ENCODE peak calls at places on chromosome 5, in five cellular contexts. J, U, S, X and Z are unnamed samples. For H3K27me3, the result is how much of the 10 kb centered on the place peaks cover.

GRCh38 chr5:139137703-139138102 is 60.5 kb downstream of the SIL1 start:
- DNase-seq in J (no peak), U (no peak), S (peak), X (no peak), Z (no peak)

GRCh38 chr5:38404236-38404635 is 145.9 kb downstream of the EGFLAM start:
- DNase-seq in J (no peak), U (no peak), S (no peak), X (no peak), Z (no peak)

GRCh38 chr5:52134013-52134650 is 653.6 kb upstream of the ITGA1 start:
- DNase-seq in J (no peak), U (no peak), S (no peak), X (no peak), Z (no peak)

GRCh38 chr5:179699640-179700298 is 1.0 kb downstream of the CANX start:
- DNase-seq in J (no peak), U (no peak), S (no peak), X (no peak), Z (no peak)

GRCh38 chr5:72366324-72366976 is 46.3 kb downstream of the PTCD2 start:
- DNase-seq in J (peak), U (peak), S (peak), X (peak), Z (peak)

GRCh38 chr5:71893451-71893850 is 174.4 kb downstream of the CARTPT start:
- DNase-seq in J (no peak), U (no peak), S (no peak), X (no peak), Z (no peak)

GRCh38 chr5:165906879-165907278 is 2384.6 kb upstream of the WWC1 start:
- DNase-seq in J (no peak), U (no peak), S (no peak), X (no peak), Z (no peak)

GRCh38 chr5:170746081-170746951 is 37.2 kb upstream of the GABRP start:
- DNase-seq in J (no peak), U (no peak), S (no peak), X (no peak), Z (peak)

GRCh38 chr5:156896545-156896944 is 46.5 kb downstream of the PPP1R2B start:
- DNase-seq in J (no peak), U (no peak), S (no peak), X (no peak), Z (no peak)

GRCh38 chr5:79590395-79590999 is 21.7 kb upstream of the TENT2 start:
- DNase-seq in J (no peak), U (no peak), S (no peak), X (no peak), Z (no peak)

GRCh38 chr5:170265527-170265926 is 32.0 kb downstream of the LCP2 start:
- DNase-seq in J (no peak), U (peak), S (no peak), X (peak), Z (no peak)

GRCh38 chr5:118042076-118042475 is 946.3 kb downstream of the DTWD2 start:
- DNase-seq in J (no peak), U (no peak), S (no peak), X (no peak), Z (no peak)

GRCh38 chr5:9545301-9545958 is 445 bp downstream of the SEMA5A start:
- DNase-seq in J (no peak), U (peak), S (no peak), X (peak), Z (no peak)

GRCh38 chr5:134784946-134785620 is 26.5 kb downstream of the DDX46 start:
- DNase-seq in J (no peak), U (no peak), S (no peak), X (no peak), Z (no peak)

GRCh38 chr5:114223866-114224265 is 138.0 kb upstream of the KCNN2 start:
- DNase-seq in J (no peak), U (no peak), S (no peak), X (no peak), Z (no peak)

DNA sequence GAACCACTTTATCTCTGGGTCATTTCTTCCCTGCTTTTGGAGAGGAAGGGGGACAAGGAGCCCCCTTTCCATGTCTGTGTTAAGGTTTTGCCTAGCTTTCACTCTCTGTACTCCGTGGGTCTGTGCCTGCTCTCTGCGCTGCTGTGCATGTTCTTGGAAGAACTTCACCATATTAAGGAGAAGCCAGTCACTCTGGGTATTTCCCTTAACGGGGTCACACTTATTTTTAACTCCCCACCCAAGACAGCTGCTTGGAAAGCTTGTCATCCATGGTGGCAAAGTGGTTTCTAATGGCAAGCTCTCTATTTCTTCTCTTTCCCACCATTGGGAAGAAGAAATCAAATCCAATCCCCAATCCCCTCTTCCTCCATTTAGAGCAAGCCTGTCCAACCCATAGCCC is 44.8 kb upstream of the HMHB1 start:
- DNase-seq in J (no peak), U (no peak), S (no peak), X (no peak), Z (no peak)
- H3K4me3 ChIP-seq in J (no peak), U (no peak), S (no peak), X (no peak), Z (no peak)

GRCh38 chr5:176865964-176866363 is 33.2 kb downstream of the HK3 start:
- DNase-seq in J (no peak), U (no peak), S (no peak), X (no peak), Z (no peak)

GRCh38 chr5:176864755-176865154 is 34.4 kb downstream of the HK3 start:
- DNase-seq in J (no peak), U (no peak), S (no peak), X (no peak), Z (no peak)

GRCh38 chr5:176863041-176863764 is 35.9 kb downstream of the HK3 start:
- DNase-seq in J (no peak), U (no peak), S (no peak), X (no peak), Z (no peak)

GRCh38 chr5:176862330-176862995 is 36.7 kb downstream of the HK3 start:
- DNase-seq in J (no peak), U (no peak), S (no peak), X (no peak), Z (no peak)

GRCh38 chr5:176863765-176864098 is 35.4 kb downstream of the HK3 start:
- DNase-seq in J (no peak), U (no peak), S (no peak), X (no peak), Z (no peak)
- H3K27me3 ChIP-seq in J (half or more), U (half or more), S (half or more), X (under half), Z (under half)

GRCh38 chr5:137891849-137892248 is 2.6 kb downstream of the PKD2L2 start:
- DNase-seq in J (no peak), U (no peak), S (no peak), X (no peak), Z (no peak)

GRCh38 chr5:137888489-137888874 is 775 bp upstream of the PKD2L2 start:
- DNase-seq in J (no peak), U (no peak), S (no peak), X (no peak), Z (no peak)

GRCh38 chr5:137887831-137888230 is 1.4 kb upstream of the PKD2L2 start:
- DNase-seq in J (no peak), U (no peak), S (no peak), X (no peak), Z (no peak)

GRCh38 chr5:137890850-137891249 is 1.6 kb downstream of the PKD2L2 start:
- DNase-seq in J (no peak), U (no peak), S (no peak), X (no peak), Z (no peak)

DNA sequence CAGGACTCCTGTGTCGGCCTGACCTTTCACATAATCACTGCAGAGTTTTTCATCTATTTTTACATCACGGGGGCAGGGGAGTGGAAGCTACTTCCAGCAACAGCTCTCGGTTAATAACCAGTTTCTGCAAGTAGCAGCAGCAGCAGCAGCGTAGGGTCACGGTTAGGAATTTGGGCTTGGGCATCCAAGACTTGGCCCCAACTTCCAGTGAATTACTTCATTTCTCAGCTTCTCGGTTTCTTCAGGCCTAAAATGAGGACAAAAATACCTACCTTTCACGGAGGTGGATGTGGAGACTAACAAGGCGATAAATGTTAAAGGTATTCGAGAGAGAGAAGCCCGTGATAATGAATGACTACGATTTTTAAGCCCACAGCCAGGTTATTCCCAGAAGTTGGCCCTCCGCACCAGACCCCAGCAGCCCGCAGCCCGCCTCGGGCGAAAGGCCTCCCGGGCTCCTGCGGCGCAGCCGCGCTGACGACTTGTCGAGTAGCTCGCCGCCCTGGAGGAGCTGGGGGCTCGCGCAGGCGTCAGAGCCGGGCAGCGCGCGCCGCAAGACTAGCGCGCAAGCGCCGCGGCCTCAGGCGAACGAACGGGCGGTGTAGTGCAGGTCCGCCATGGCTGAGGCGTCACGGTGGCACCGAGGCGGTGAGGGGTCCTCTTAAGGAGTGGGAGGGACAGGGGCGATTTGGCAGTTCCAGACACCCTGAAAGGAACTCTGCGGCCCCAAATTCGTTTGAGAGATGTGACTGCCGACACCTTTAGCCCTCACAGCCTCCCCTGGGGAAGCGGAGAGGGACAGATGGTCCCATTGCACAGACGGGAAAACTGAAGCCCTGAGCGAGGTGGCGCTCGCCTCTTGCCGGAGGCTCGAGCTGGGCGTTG is at the start of gene PKD2L2:
- DNase-seq in J (peak), U (peak), S (peak), X (peak), Z (peak)
- H3K4me3 ChIP-seq in J (peak), U (peak), S (peak), X (peak), Z (peak)

GRCh38 chr5:147759441-147759840 is 23.1 kb downstream of the JAKMIP2 start:
- DNase-seq in J (no peak), U (no peak), S (no peak), X (no peak), Z (no peak)
- H3K27me3 ChIP-seq in J (under half), U (under half), S (under half), X (under half), Z (under half)

DNA sequence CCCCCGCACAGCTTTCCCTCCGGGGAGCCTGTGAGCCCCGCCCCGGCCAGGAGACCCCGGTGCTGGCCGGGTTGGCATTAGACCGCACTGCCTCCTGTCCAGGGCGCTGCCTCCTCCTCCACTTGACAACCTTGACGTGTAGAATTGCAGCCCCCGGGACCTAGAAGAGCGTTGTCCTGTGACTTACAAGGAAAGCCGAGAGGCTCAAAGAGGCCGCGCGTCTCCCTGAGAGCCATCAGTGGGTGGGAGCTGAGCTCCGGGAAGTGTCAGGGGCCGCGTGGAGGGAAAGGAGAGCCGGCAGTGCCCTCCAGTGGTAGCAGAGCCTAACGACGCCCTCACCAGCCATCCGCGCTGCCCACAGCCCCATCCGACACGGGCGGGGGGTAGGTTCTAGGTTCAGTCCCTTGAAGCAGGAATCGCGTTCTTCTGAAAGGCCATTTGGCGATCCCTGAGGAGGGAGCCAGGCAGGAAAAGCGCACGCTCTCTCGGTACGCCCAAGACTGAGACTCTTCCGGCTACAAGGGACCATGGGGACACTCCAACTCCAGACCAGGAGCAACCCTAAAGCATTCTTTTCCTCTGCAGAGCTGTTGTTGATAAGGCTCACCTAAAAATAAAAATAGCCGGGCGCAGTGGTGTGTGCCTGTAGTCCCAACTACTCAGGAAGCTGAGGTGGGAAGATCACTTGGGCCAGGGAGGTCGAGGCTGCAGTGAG is 40.6 kb upstream of the SAP30L start:
- DNase-seq in J (peak), U (peak), S (peak), X (peak), Z (peak)
- H3K4me3 ChIP-seq in J (peak), U (peak), S (peak), X (peak), Z (peak)

DNA sequence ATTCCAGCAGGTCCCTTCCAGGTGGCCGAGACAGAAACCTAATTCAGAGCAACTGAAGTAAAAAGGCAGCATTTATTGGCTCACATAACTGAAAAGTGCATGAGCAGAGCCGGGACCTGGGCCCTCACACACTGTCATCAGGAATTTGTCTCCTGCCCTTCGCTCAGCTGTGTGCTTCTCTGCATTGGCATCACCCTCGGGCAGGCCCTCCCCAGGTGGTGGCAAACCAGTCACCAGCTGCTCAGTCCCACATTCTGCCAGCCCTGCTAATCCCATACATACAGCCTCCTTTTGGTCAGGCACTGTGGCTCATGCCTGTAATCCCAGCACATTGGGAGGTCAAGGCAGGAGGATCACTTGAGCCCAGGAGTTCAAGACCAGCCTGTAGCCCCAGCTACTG is 11.5 kb upstream of the CPLX2 start:
- DNase-seq in J (no peak), U (no peak), S (no peak), X (no peak), Z (no peak)
- H3K27me3 ChIP-seq in J (under half), U (under half), S (under half), X (under half), Z (under half)

DNA sequence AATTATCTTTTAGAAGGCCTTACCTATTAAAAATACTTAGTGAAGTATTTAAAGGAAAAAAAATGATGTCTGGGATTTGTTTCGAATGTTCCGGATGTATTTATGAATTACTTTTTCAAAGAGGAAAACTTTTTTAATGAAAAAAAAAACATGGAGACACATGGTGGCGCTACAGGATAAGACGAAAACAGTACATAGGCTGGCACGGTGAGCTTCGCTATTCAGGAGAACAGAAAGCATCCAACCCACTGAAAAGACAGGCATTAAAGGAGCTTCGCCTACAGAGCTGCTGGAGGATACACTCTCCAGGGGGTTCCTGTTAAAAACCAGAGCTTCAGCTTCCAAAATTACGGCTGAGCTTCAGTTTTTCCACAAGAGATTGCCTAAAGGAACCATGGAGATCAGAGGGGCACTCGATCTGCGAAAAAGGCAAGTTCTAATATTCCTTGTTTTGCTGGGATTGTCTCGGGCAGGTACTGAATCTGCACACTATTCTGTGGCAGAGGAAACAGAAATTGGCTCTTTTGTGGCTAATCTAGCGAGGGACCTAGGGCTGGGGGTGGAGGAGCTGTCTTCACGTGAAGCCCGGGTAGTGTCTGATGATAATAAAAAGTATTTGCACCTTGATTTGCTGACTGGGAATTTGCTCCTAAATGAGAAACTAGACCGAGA is at the start of gene PCDHB14:
- DNase-seq in J (no peak), U (no peak), S (no peak), X (no peak), Z (no peak)
- H3K4me3 ChIP-seq in J (peak), U (peak), S (peak), X (peak), Z (no peak)

GRCh38 chr5:132011561-132012384 is at the start of gene ACSL6:
- DNase-seq in J (no peak), U (peak), S (peak), X (peak), Z (no peak)
- H3K27me3 ChIP-seq in J (under half), U (under half), S (half or more), X (under half), Z (under half)

DNA sequence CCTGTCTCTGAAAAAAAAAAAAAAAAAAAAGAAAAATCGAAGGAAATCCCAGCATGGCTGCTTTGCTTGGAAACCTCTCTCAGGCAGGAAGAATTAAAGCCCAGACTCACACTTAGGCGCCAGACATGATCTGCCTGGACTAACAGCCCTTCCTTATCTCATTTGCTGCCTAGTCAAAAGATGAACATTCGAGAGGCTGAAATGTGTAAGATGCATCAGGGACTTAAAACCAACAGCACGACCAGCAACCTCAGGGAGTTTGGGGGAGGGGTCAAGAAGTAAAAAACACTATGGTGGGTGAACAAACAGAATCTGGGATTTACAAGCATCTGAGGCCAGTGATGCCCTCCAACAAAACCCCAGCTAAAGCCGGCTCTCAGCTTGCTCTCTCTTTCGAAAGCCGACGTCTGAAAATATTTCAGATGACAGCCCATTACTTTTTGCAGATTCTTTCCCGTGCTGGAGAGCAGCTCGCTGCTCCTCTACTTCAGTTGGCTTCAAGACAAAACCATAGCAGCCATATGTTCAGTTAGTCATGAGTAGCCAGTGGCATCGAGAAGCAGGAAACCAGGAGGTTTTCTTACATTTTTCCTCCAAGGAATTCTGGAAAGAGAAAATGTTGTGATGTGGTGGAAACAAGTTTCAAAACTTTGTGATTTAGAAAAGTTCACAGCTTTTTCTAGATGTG is 249.8 kb downstream of the MARCHF11 start:
- DNase-seq in J (peak), U (no peak), S (no peak), X (no peak), Z (no peak)
- H3K4me3 ChIP-seq in J (peak), U (no peak), S (no peak), X (no peak), Z (no peak)